ENCODE peak calls at places on chromosome 3, in six cellular contexts. One of them, this sample, is unnamed.

GRCh38 chr3:189588818-189589569 is 42.2 kb upstream of the TP63 start:
- DNase-seq in brain microvascular endothelial cell: peak
- DNase-seq in fibroblast of pulmonary artery: no peak
- DNase-seq in colonic mucosa: no peak
- DNase-seq in bronchial epithelial cell: peak
- DNase-seq in PC-3: peak
- DNase-seq in this sample: no peak

GRCh38 chr3:185270262-185270955 is 16.6 kb upstream of the EHHADH start:
- DNase-seq in brain microvascular endothelial cell: peak
- DNase-seq in fibroblast of pulmonary artery: peak
- DNase-seq in colonic mucosa: peak
- DNase-seq in bronchial epithelial cell: peak
- DNase-seq in PC-3: peak
- DNase-seq in this sample: peak

GRCh38 chr3:23202203-23202920 is 765 bp upstream of the UBE2E2 start:
- DNase-seq in brain microvascular endothelial cell: peak
- DNase-seq in fibroblast of pulmonary artery: peak
- DNase-seq in colonic mucosa: peak
- DNase-seq in bronchial epithelial cell: peak
- DNase-seq in PC-3: peak
- DNase-seq in this sample: peak

GRCh38 chr3:100260081-100260684 is 609 bp upstream of the TBC1D23 start:
- DNase-seq in brain microvascular endothelial cell: no peak
- DNase-seq in fibroblast of pulmonary artery: peak
- DNase-seq in colonic mucosa: peak
- DNase-seq in bronchial epithelial cell: no peak
- DNase-seq in PC-3: no peak
- DNase-seq in this sample: peak

GRCh38 chr3:13086594-13086993 is 13.4 kb upstream of the IQSEC1 start:
- DNase-seq in brain microvascular endothelial cell: no peak
- DNase-seq in fibroblast of pulmonary artery: no peak
- DNase-seq in colonic mucosa: no peak
- DNase-seq in bronchial epithelial cell: no peak
- DNase-seq in PC-3: no peak
- DNase-seq in this sample: no peak

GRCh38 chr3:151766454-151766853 is 32.7 kb downstream of the AADACL2 start:
- DNase-seq in brain microvascular endothelial cell: peak
- DNase-seq in fibroblast of pulmonary artery: peak
- DNase-seq in colonic mucosa: no peak
- DNase-seq in bronchial epithelial cell: peak
- DNase-seq in PC-3: peak
- DNase-seq in this sample: peak

GRCh38 chr3:112074616-112075497 is 11.3 kb upstream of the C3orf52 start:
- DNase-seq in brain microvascular endothelial cell: peak
- DNase-seq in fibroblast of pulmonary artery: peak
- DNase-seq in colonic mucosa: peak
- DNase-seq in bronchial epithelial cell: peak
- DNase-seq in PC-3: peak
- DNase-seq in this sample: peak

GRCh38 chr3:43369404-43370345 is 83.3 kb downstream of the SNRK start:
- DNase-seq in brain microvascular endothelial cell: no peak
- DNase-seq in fibroblast of pulmonary artery: no peak
- DNase-seq in colonic mucosa: no peak
- DNase-seq in bronchial epithelial cell: no peak
- DNase-seq in PC-3: no peak
- DNase-seq in this sample: no peak

GRCh38 chr3:13822042-13822441 is 57.8 kb downstream of the WNT7A start:
- DNase-seq in brain microvascular endothelial cell: peak
- DNase-seq in fibroblast of pulmonary artery: no peak
- DNase-seq in colonic mucosa: no peak
- DNase-seq in bronchial epithelial cell: peak
- DNase-seq in PC-3: peak
- DNase-seq in this sample: peak

GRCh38 chr3:160564205-160564922 is 1.0 kb downstream of the KPNA4 start:
- DNase-seq in brain microvascular endothelial cell: no peak
- DNase-seq in fibroblast of pulmonary artery: no peak
- DNase-seq in colonic mucosa: peak
- DNase-seq in bronchial epithelial cell: no peak
- DNase-seq in PC-3: peak
- DNase-seq in this sample: no peak
- TF ChIP-seq CTCF in brain microvascular endothelial cell: no peak
- TF ChIP-seq CTCF in fibroblast of pulmonary artery: no peak
- TF ChIP-seq CTCF in colonic mucosa: no peak
- TF ChIP-seq CTCF in bronchial epithelial cell: no peak
- TF ChIP-seq CTCF in PC-3: no peak
- TF ChIP-seq CTCF in this sample: no peak

GRCh38 chr3:119500265-119500664 is 1.9 kb downstream of the TIMMDC1 start:
- DNase-seq in brain microvascular endothelial cell: no peak
- DNase-seq in fibroblast of pulmonary artery: no peak
- DNase-seq in colonic mucosa: no peak
- DNase-seq in bronchial epithelial cell: no peak
- DNase-seq in PC-3: no peak
- DNase-seq in this sample: no peak
- H3K4me3 ChIP-seq in brain microvascular endothelial cell: no peak
- H3K4me3 ChIP-seq in fibroblast of pulmonary artery: peak
- H3K4me3 ChIP-seq in colonic mucosa: no peak
- H3K4me3 ChIP-seq in bronchial epithelial cell: no peak
- H3K4me3 ChIP-seq in PC-3: peak
- H3K4me3 ChIP-seq in this sample: no peak

DNA sequence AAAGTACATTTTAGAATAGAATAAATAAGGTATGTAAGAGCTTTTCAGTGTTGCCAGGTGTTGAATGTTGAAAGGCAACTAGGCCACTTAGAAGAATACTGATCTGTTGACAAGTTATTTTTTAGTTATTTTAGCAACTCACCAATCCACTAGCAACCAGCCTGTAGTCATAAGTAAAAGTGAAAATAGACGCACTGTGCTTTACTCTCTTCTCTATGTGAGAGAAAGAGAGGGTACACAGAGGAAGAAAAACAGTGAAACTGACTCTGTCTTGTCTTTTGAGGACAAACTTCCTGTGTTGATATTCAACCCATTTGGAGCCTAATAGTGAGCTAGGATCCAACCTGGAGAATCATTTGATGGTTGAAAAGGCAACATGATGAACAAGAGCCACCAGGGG is 327.1 kb upstream of the GOLIM4 start:
- DNase-seq in brain microvascular endothelial cell: no peak
- DNase-seq in fibroblast of pulmonary artery: no peak
- DNase-seq in colonic mucosa: no peak
- DNase-seq in bronchial epithelial cell: no peak
- DNase-seq in PC-3: no peak
- DNase-seq in this sample: no peak
- TF ChIP-seq CTCF in brain microvascular endothelial cell: no peak
- TF ChIP-seq CTCF in fibroblast of pulmonary artery: no peak
- TF ChIP-seq CTCF in colonic mucosa: no peak
- TF ChIP-seq CTCF in bronchial epithelial cell: no peak
- TF ChIP-seq CTCF in PC-3: no peak
- TF ChIP-seq CTCF in this sample: no peak

DNA sequence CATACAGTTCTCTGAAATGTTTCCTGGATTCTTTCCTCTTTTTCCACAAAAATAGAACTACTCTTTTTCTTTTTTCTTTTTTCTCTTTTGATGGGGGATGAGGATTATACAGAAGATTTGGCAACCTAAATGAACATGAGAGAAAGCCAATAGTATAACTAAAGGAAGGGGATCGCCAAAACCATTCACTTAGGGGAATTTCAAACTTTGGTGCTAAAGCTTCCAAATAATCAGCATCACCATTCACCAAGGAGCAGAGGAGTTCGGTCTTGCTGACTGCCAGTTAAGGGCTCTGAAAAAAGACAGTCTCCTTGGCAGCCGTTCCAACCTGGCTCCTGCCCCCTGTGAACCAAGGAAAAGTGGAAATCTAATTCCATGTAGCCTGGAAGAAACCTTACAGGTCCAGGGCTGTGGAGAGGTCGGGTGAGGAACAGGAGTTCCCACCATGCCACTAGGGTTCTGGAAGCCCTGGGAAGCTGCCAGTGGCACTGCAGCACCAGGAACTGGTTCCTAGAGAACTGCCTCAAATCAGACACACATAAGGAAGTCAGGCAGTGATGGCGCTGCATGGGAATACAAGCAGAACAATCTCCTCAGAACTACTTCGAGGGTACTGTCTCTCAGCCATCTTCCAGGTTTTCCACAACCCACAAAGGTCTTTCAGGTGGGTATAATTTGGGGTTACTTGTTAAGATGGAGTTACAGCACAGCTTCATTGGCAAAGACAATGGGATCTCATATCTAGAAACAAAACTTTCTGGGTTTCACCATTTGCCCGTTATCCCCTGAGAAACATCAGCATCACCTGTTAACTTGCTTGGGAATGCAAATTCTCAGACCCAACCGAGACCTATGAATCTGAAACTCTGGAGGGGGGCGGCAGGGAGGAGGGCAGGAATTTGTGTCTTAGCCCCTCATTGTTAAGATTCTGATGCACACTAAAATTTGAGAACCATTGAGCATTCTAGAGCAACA is 176.7 kb downstream of the TNIK start:
- DNase-seq in brain microvascular endothelial cell: no peak
- DNase-seq in fibroblast of pulmonary artery: no peak
- DNase-seq in colonic mucosa: no peak
- DNase-seq in bronchial epithelial cell: no peak
- DNase-seq in PC-3: no peak
- DNase-seq in this sample: no peak
- H3K4me3 ChIP-seq in brain microvascular endothelial cell: no peak
- H3K4me3 ChIP-seq in fibroblast of pulmonary artery: no peak
- H3K4me3 ChIP-seq in colonic mucosa: no peak
- H3K4me3 ChIP-seq in bronchial epithelial cell: no peak
- H3K4me3 ChIP-seq in PC-3: no peak
- H3K4me3 ChIP-seq in this sample: no peak

GRCh38 chr3:78165876-78166275 is 1126.0 kb downstream of the ROBO2 start:
- DNase-seq in brain microvascular endothelial cell: no peak
- DNase-seq in fibroblast of pulmonary artery: peak
- DNase-seq in colonic mucosa: no peak
- DNase-seq in bronchial epithelial cell: peak
- DNase-seq in PC-3: peak
- DNase-seq in this sample: no peak
- TF ChIP-seq CTCF in brain microvascular endothelial cell: peak
- TF ChIP-seq CTCF in fibroblast of pulmonary artery: peak
- TF ChIP-seq CTCF in colonic mucosa: no peak
- TF ChIP-seq CTCF in bronchial epithelial cell: no peak
- TF ChIP-seq CTCF in PC-3: peak
- TF ChIP-seq CTCF in this sample: peak

DNA sequence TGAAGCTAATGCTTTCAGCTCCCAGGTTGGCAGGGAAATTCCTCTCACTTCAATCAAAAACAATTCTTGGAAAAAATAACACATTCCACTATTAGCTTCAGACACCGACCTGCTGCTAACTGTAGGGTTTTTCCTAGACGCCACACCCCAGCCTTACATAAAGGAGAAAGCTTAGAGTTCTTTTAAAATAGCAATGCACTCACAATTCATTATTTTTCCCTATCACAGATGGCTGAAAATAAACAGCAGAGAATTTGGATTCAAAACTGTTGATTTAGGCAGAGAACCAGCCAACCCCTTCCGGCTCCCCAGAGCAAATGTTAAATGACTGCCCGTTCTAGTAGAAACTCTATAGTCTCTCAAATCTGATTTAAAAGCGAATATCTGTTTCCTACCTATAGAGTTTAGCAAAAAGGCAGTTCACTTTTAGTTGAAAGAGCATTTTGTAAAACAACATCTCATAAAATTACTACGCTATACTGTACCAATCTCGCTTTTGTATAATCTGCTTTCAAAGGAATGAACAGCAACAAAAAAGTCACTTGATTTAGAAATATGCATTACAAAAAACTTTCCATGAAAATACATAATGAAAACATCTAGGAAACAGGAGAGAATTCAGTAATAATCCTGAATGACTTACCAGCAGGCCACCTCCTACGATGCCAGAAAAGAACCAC is 581 bp downstream of the TM4SF1 start:
- DNase-seq in brain microvascular endothelial cell: no peak
- DNase-seq in fibroblast of pulmonary artery: peak
- DNase-seq in colonic mucosa: no peak
- DNase-seq in bronchial epithelial cell: no peak
- DNase-seq in PC-3: peak
- DNase-seq in this sample: peak
- H3K4me3 ChIP-seq in brain microvascular endothelial cell: peak
- H3K4me3 ChIP-seq in fibroblast of pulmonary artery: peak
- H3K4me3 ChIP-seq in colonic mucosa: peak
- H3K4me3 ChIP-seq in bronchial epithelial cell: peak
- H3K4me3 ChIP-seq in PC-3: peak
- H3K4me3 ChIP-seq in this sample: peak

DNA sequence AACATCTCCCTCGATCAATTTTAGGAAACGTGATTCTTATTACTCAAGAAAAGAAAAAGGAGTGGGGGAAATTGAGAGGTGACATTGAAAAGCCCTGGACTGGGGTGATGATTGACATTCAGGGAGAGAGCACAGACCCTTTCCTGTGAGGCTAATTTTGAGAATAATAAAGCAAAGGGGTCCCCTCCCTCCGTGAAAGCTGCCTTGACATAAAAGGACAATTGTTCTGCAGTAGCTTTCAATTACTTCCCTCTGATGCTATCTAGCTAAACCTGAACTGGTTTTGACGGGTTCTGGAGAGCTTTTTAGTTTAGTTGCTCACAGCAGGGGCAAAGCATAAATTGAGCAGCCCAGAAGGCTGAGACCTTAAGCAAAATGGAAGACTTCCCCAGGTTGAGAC is 14.4 kb upstream of the CMTM8 start:
- DNase-seq in brain microvascular endothelial cell: no peak
- DNase-seq in fibroblast of pulmonary artery: no peak
- DNase-seq in colonic mucosa: no peak
- DNase-seq in bronchial epithelial cell: no peak
- DNase-seq in PC-3: no peak
- DNase-seq in this sample: no peak
- TF ChIP-seq CTCF in brain microvascular endothelial cell: no peak
- TF ChIP-seq CTCF in fibroblast of pulmonary artery: no peak
- TF ChIP-seq CTCF in colonic mucosa: no peak
- TF ChIP-seq CTCF in bronchial epithelial cell: no peak
- TF ChIP-seq CTCF in PC-3: no peak
- TF ChIP-seq CTCF in this sample: no peak

DNA sequence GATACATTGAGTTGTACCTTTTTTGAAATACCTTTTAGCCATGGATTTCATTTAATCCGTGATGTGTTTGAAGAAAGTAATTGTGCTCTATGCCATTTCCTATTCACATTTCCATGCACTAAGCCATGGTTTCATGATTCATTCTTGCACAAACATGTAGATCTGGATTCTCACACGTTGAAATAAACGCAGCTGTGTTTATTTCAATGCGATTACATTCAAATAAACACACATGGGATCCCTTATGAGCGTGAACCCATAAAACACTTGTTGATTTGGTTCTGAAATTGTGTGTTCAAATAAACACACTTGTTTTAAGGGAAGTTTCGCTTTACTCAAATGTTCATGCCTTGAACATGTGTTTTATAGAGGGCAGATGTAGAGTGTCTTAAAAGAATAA is 39.2 kb downstream of the BBX start:
- DNase-seq in brain microvascular endothelial cell: no peak
- DNase-seq in fibroblast of pulmonary artery: no peak
- DNase-seq in colonic mucosa: no peak
- DNase-seq in bronchial epithelial cell: peak
- DNase-seq in PC-3: no peak
- DNase-seq in this sample: no peak
- H3K4me3 ChIP-seq in brain microvascular endothelial cell: no peak
- H3K4me3 ChIP-seq in fibroblast of pulmonary artery: no peak
- H3K4me3 ChIP-seq in colonic mucosa: no peak
- H3K4me3 ChIP-seq in bronchial epithelial cell: no peak
- H3K4me3 ChIP-seq in PC-3: no peak
- H3K4me3 ChIP-seq in this sample: no peak

GRCh38 chr3:37912052-37912733 is 50.5 kb downstream of the CTDSPL start:
- DNase-seq in brain microvascular endothelial cell: no peak
- DNase-seq in fibroblast of pulmonary artery: no peak
- DNase-seq in colonic mucosa: no peak
- DNase-seq in bronchial epithelial cell: peak
- DNase-seq in PC-3: no peak
- DNase-seq in this sample: no peak
- TF ChIP-seq CTCF in brain microvascular endothelial cell: peak
- TF ChIP-seq CTCF in fibroblast of pulmonary artery: no peak
- TF ChIP-seq CTCF in colonic mucosa: no peak
- TF ChIP-seq CTCF in bronchial epithelial cell: peak
- TF ChIP-seq CTCF in PC-3: peak
- TF ChIP-seq CTCF in this sample: peak

This sample was measured in cardiac fibroblast.